ENCODE peak calls at places on chromosomes 13 and 19, in six cellular contexts. Z, W, K, L, F and N are unnamed samples.

GRCh38 chr19:46159893-46160775 is 12.1 kb downstream of the IGFL2 start:
- DNase-seq in K (no peak), F (no peak), L (no peak), Z (no peak), W (no peak), N (no peak)

GRCh38 chr19:1935484-1936208 is 5.3 kb upstream of the CSNK1G2 start:
- DNase-seq in F (peak), K (no peak), W (peak), Z (no peak), L (no peak), N (no peak)

GRCh38 chr19:52535831-52536800 is 8.6 kb downstream of the ZNF808 start:
- DNase-seq in L (peak), F (peak), W (peak), K (no peak), Z (peak), N (peak)

GRCh38 chr19:839146-839872 is 1.5 kb upstream of the PRTN3 start:
- DNase-seq in K (no peak), L (no peak), W (no peak), Z (no peak), F (no peak), N (no peak)

GRCh38 chr13:34752561-34752960 is 189.5 kb upstream of the NBEA start:
- DNase-seq in F (no peak), Z (no peak), L (no peak), K (no peak), W (no peak), N (no peak)

GRCh38 chr19:39590265-39590664 is 12.1 kb upstream of the LGALS13 start:
- DNase-seq in F (peak), L (no peak), Z (no peak), K (no peak), W (no peak), N (peak)

GRCh38 chr19:661427-662196 is 1.4 kb downstream of the RNF126 start:
- DNase-seq in Z (peak), L (no peak), K (no peak), F (no peak), W (no peak), N (no peak)

GRCh38 chr13:86464193-86464592 is 665.0 kb upstream of the SLITRK6 start:
- DNase-seq in Z (no peak), L (no peak), F (no peak), W (peak), K (no peak), N (no peak)

GRCh38 chr19:11204076-11204602 is 6.8 kb upstream of the KANK2 start:
- DNase-seq in L (no peak), W (no peak), K (no peak), Z (no peak), F (no peak), N (no peak)

GRCh38 chr19:2273356-2274184 is 8.4 kb downstream of the PEAK3 start:
- DNase-seq in L (no peak), Z (peak), W (peak), F (peak), K (no peak), N (peak)

GRCh38 chr13:102799544-102800144 is 725 bp downstream of the BIVM start:
- DNase-seq in K (no peak), F (peak), L (no peak), W (no peak), Z (peak), N (peak)

DNA sequence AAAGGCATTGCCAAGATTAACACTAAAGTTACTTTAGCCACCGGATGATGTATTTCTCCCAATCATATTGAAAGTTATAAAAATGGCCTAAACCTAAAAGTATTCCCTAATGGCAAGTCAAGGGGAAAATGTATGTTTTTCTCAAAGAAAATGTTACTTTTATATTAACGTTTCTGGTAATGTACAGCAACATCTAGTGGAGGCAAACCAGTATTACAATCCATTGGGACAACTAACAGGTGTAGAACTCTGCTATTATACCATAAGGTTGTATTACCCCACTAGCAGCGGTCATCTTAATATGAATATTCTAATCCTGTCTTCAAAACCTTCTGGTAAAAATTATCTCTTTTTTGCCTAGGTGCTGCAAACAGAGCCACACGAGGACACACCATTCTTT is 69.2 kb downstream of the ZNF100 start:
- DNase-seq in F (peak), K (no peak), Z (no peak), L (no peak), W (peak), N (no peak)
- TF ChIP-seq CTCF in F (peak), K (peak), Z (peak), L (peak), W (no peak), N (peak)

GRCh38 chr19:51296331-51297093 is 14.9 kb upstream of the IGLON5 start:
- DNase-seq in W (no peak), L (no peak), F (no peak), Z (no peak), K (no peak), N (no peak)
- TF ChIP-seq CTCF in W (no peak), L (no peak), F (peak), Z (no peak), K (peak), N (no peak)

GRCh38 chr19:49348305-49349188 is 13.3 kb downstream of the CD37 start:
- DNase-seq in K (no peak), L (no peak), F (no peak), Z (no peak), W (no peak), N (no peak)

GRCh38 chr19:49344516-49345423 is 9.6 kb downstream of the CD37 start:
- DNase-seq in F (no peak), K (no peak), W (no peak), L (no peak), Z (no peak), N (no peak)

GRCh38 chr19:49347191-49347590 is 12.0 kb downstream of the CD37 start:
- DNase-seq in F (no peak), K (no peak), Z (no peak), L (no peak), W (no peak), N (no peak)

GRCh38 chr19:49349567-49349966 is 12.6 kb downstream of the TEAD2 start:
- DNase-seq in K (no peak), Z (no peak), L (no peak), F (no peak), W (no peak), N (no peak)

DNA sequence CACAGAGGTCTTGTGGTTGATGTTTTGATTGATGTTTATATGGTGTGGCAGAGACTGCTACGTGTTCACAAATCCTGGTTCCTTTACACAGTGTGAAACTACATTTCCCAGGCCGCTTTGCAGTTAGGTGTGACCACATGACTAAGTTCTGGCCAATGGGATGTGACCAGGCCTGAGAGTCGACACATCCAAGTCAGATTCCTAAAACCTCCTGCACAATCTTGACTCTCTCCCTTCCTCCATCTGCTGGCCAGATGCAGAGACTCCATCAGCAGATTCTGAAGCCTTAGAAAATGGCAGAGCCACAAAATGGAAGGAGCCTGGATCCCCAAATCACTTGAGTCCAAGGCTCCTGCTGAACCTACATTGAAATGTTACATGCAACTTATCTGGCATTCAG is 12.6 kb downstream of the CD37 start:
- DNase-seq in W (peak), K (no peak), Z (no peak), F (peak), L (peak), N (no peak)
- TF ChIP-seq CTCF in W (no peak), K (peak), Z (no peak), F (peak), L (peak), N (no peak)

GRCh38 chr19:6092329-6093286 is 17.7 kb downstream of the RFX2 start:
- DNase-seq in K (peak), Z (peak), W (peak), F (peak), L (peak), N (peak)
- TF ChIP-seq CTCF in K (no peak), Z (no peak), W (peak), F (no peak), L (no peak), N (peak)

GRCh38 chr13:31587696-31588266 is 151.5 kb upstream of the RXFP2 start:
- DNase-seq in L (no peak), Z (no peak), F (peak), K (no peak), W (no peak), N (no peak)
- TF ChIP-seq CTCF in L (no peak), Z (no peak), F (no peak), K (no peak), W (no peak), N (no peak)

DNA sequence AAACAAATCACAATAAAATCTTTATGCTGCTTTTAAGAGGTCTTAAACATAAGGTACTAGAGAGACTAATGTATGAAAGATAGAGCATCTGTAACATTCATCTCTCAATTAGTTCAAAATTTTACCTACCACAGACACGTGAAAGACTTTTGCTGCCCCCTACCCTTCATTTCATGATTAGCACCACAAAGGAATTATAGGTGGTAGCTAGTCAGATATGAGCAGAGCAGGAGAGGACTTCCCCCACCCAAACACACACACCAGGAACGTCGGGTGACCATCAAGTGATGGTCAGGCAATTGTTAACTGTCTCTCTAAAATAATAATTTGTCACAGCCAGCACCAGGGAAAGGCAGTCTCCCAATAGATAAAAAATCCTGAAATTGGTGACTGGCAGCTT is 1531.7 kb upstream of the SPRY2 start:
- DNase-seq in W (peak), K (no peak), Z (no peak), F (no peak), L (no peak), N (no peak)
- TF ChIP-seq CTCF in W (peak), K (peak), Z (no peak), F (no peak), L (no peak), N (peak)

GRCh38 chr19:50893047-50893737 is 18.0 kb downstream of the KLK4 start:
- DNase-seq in F (peak), Z (no peak), L (no peak), K (no peak), W (no peak), N (no peak)
- TF ChIP-seq CTCF in F (no peak), Z (no peak), L (no peak), K (peak), W (no peak), N (no peak)